ENCODE peak calls at places on chromosomes 2 and 18, in ten cellular contexts. O is GM04504, S is left ventricle myocardium superior, W is HT1080, A is HS-5, P is AG08396, F is AG09309, D is A549, H is ELR, V is dermis blood vessel endothelial cell. I is an unnamed sample.

GRCh38 chr2:237227190-237227988 is 141.7 kb downstream of the COPS8 start:
- DNase-seq in A (peak), F (peak), S (no peak), D (peak), P (peak), W (peak), V (peak), H (peak), O (peak), I (peak)

GRCh38 chr2:154686162-154686561 is 12.3 kb upstream of the KCNJ3 start:
- DNase-seq in P (no peak), F (no peak), A (no peak), H (no peak), D (no peak), V (no peak), S (no peak), W (peak), O (no peak), I (no peak)

GRCh38 chr18:79381811-79382311 is 13.9 kb upstream of the NFATC1 start:
- DNase-seq in O (no peak), D (no peak), A (no peak), V (no peak), H (no peak), F (no peak), P (no peak), W (no peak), S (no peak), I (no peak)

GRCh38 chr2:58163913-58164312 is 77.2 kb downstream of the FANCL start:
- DNase-seq in P (no peak), W (no peak), O (no peak), A (no peak), H (no peak), D (no peak), V (no peak), S (no peak), F (no peak), I (no peak)

GRCh38 chr2:29532451-29532850 is 388.9 kb downstream of the ALK start:
- DNase-seq in W (no peak), H (no peak), O (no peak), V (no peak), D (no peak), A (no peak), P (no peak), S (no peak), F (no peak), I (peak)

GRCh38 chr2:15957881-15958713 is 17.7 kb downstream of the MYCN start:
- DNase-seq in W (no peak), S (no peak), F (no peak), A (no peak), D (no peak), H (no peak), O (no peak), V (no peak), P (no peak), I (no peak)

GRCh38 chr18:33560686-33561370 is 17.2 kb upstream of the ASXL3 start:
- DNase-seq in A (peak), D (no peak), O (no peak), V (no peak), W (peak), S (no peak), F (no peak), H (no peak), P (no peak), I (no peak)

GRCh38 chr18:12452801-12453200 is 45.1 kb downstream of the PRELID3A start:
- DNase-seq in F (no peak), S (no peak), H (no peak), P (no peak), A (no peak), V (no peak), O (no peak), D (no peak), W (no peak), I (no peak)

GRCh38 chr2:175167076-175167791 is 769 bp downstream of the ATF2 start:
- DNase-seq in W (peak), S (peak), F (no peak), O (no peak), V (peak), A (no peak), P (peak), D (peak), H (peak), I (peak)

GRCh38 chr2:25558262-25558661 is 115.1 kb downstream of the DTNB start:
- DNase-seq in D (no peak), V (peak), S (no peak), A (peak), P (peak), H (peak), O (peak), F (peak), W (peak), I (peak)

GRCh38 chr2:219983836-219984235 is 356.4 kb downstream of the SLC4A3 start:
- DNase-seq in H (no peak), D (no peak), F (no peak), O (no peak), W (no peak), P (no peak), A (no peak), V (no peak), S (no peak), I (no peak)

GRCh38 chr2:71524476-71524875 is 71.1 kb downstream of the DYSF start:
- DNase-seq in H (no peak), P (no peak), W (no peak), S (no peak), A (no peak), O (no peak), F (no peak), D (no peak), V (no peak), I (no peak)

GRCh38 chr2:181792906-181793305 is 98.6 kb upstream of the ITPRID2 start:
- DNase-seq in F (no peak), H (no peak), W (no peak), A (no peak), S (no peak), P (no peak), D (no peak), O (no peak), V (no peak), I (no peak)

GRCh38 chr18:28176674-28176932 is 327 bp downstream of the CDH2 start:
- DNase-seq in F (no peak), P (no peak), D (peak), O (no peak), S (no peak), H (no peak), V (no peak), A (no peak), W (no peak), I (no peak)

GRCh38 chr2:190714958-190715357 is 66.1 kb downstream of the NAB1 start:
- DNase-seq in H (peak), O (no peak), V (no peak), F (no peak), A (no peak), P (peak), D (no peak), S (no peak), W (peak), I (peak)

GRCh38 chr18:31303771-31304170 is 14.2 kb upstream of the DSG1 start:
- DNase-seq in A (peak), D (no peak), H (peak), O (no peak), P (no peak), V (peak), F (no peak), S (no peak), W (peak), I (no peak)

GRCh38 chr2:197759625-197760292 is 25.4 kb downstream of the BOLL start:
- DNase-seq in W (no peak), S (no peak), V (no peak), D (no peak), A (no peak), H (no peak), O (no peak), F (no peak), P (no peak), I (no peak)

GRCh38 chr2:100909571-100909970 is 89.6 kb downstream of the NPAS2 start:
- DNase-seq in S (no peak), W (no peak), D (no peak), F (no peak), H (no peak), P (no peak), O (no peak), A (no peak), V (no peak), I (no peak)

GRCh38 chr2:108637304-108637669 is 82.0 kb upstream of the RANBP2 start:
- DNase-seq in S (peak), D (no peak), W (peak), A (peak), H (peak), V (peak), P (peak), F (peak), O (peak), I (peak)

GRCh38 chr2:85390941-85391669 is 19.1 kb downstream of the CAPG start:
- DNase-seq in D (peak), P (peak), V (peak), W (peak), S (peak), O (no peak), F (no peak), H (peak), A (no peak), I (peak)

GRCh38 chr18:7618821-7619410 is 51.8 kb downstream of the PTPRM start:
- DNase-seq in D (no peak), O (no peak), V (no peak), A (no peak), F (no peak), S (no peak), H (no peak), P (no peak), W (no peak), I (no peak)

GRCh38 chr2:54212456-54212855 is 43.6 kb downstream of the TSPYL6 start:
- DNase-seq in O (peak), V (no peak), D (no peak), F (peak), S (no peak), H (peak), P (peak), A (peak), W (peak), I (peak)

GRCh38 chr2:207528980-207529329 is 807 bp upstream of the CREB1 start:
- DNase-seq in S (no peak), V (peak), F (no peak), A (no peak), D (peak), P (no peak), O (no peak), H (peak), W (peak), I (peak)

GRCh38 chr2:46257476-46257875 is 39.7 kb upstream of the EPAS1 start:
- DNase-seq in D (no peak), W (no peak), F (no peak), A (no peak), V (peak), S (no peak), H (peak), P (peak), O (peak), I (peak)

GRCh38 chr18:49025426-49025766 is 74.6 kb upstream of the SMAD7 start:
- DNase-seq in H (no peak), F (no peak), A (no peak), S (no peak), D (no peak), V (no peak), P (no peak), O (no peak), W (no peak), I (no peak)

GRCh38 chr18:11654736-11655604 is 34.1 kb upstream of the GNAL start:
- DNase-seq in S (peak), D (peak), P (peak), A (no peak), W (no peak), V (peak), O (peak), H (peak), F (no peak), I (peak)

GRCh38 chr18:6482198-6482977 is 67.7 kb upstream of the L3MBTL4 start:
- DNase-seq in H (peak), O (peak), P (peak), W (peak), F (peak), A (peak), S (peak), V (peak), D (peak), I (peak)

GRCh38 chr2:218125095-218125494 is 733 bp upstream of the CXCR2 start:
- DNase-seq in V (no peak), A (no peak), S (no peak), W (no peak), P (no peak), F (no peak), H (no peak), O (no peak), D (no peak), I (peak)

GRCh38 chr18:26941608-26942007 is 76.1 kb upstream of the AQP4 start:
- DNase-seq in A (no peak), V (no peak), P (no peak), D (no peak), S (no peak), F (no peak), H (no peak), W (no peak), O (no peak), I (no peak)

GRCh38 chr2:177724398-177725287 is 332.1 kb downstream of the AGPS start:
- DNase-seq in D (peak), S (peak), H (peak), W (peak), V (peak), O (peak), A (peak), F (peak), P (peak), I (peak)

GRCh38 chr2:38076710-38077430 is 919 bp upstream of the CYP1B1 start:
- DNase-seq in A (peak), F (peak), V (peak), O (peak), P (peak), S (peak), W (no peak), D (peak), H (peak), I (peak)

GRCh38 chr18:6781846-6782245 is 52.3 kb downstream of the ARHGAP28 start:
- DNase-seq in P (peak), W (peak), A (peak), F (no peak), O (peak), H (no peak), V (peak), S (no peak), D (no peak), I (peak)

GRCh38 chr2:221502270-221502973 is 69.7 kb downstream of the EPHA4 start:
- DNase-seq in H (peak), P (peak), A (peak), O (peak), S (no peak), V (peak), F (peak), D (no peak), W (peak), I (peak)

GRCh38 chr2:7044253-7045250 is 127.3 kb downstream of the RNF144A start:
- DNase-seq in D (peak), P (peak), H (peak), O (peak), F (peak), A (peak), S (peak), W (peak), V (peak), I (peak)

I was measured in foreskin fibroblast.